ENCODE peak calls at places on chromosomes 16 and 17, in eight cellular contexts. One of them, this sample, is unnamed.
A peak's percentile ranks its signal among the peaks of the same experiment; 100 is the strongest.

GRCh38 chr17:47973541-47973940 is 2.6 kb downstream of the CDK5RAP3 start:
- DNase-seq in activated T-helper 1 cell treated with anti-CD3 and anti-CD28 coated beads, Interleukin-2, amount 50 U/mL, for 16 hours: no peak
- DNase-seq in stimulated activated CD8-positive, alpha-beta memory T cell treated with anti-CD3 and anti-CD28 coated beads, Interleukin-4, amount 100 ng/mL, for 1 hour: no peak
- DNase-seq in HEK293T: no peak
- DNase-seq in Calu3: no peak
- DNase-seq in tibial nerve: no peak
- DNase-seq in epithelial cell of proximal tubule: no peak
- DNase-seq in amniotic epithelial cell: no peak
- DNase-seq in this sample: no peak

GRCh38 chr17:16037636-16038035 is 38.0 kb downstream of the TTC19 start:
- DNase-seq in activated T-helper 1 cell treated with anti-CD3 and anti-CD28 coated beads, Interleukin-2, amount 50 U/mL, for 16 hours: no peak
- DNase-seq in stimulated activated CD8-positive, alpha-beta memory T cell treated with anti-CD3 and anti-CD28 coated beads, Interleukin-4, amount 100 ng/mL, for 1 hour: no peak
- DNase-seq in HEK293T: no peak
- DNase-seq in Calu3: no peak
- DNase-seq in tibial nerve: no peak
- DNase-seq in epithelial cell of proximal tubule: no peak
- DNase-seq in amniotic epithelial cell: no peak
- DNase-seq in this sample: no peak

GRCh38 chr17:82257473-82257872 is 16.0 kb downstream of the CSNK1D start:
- DNase-seq in activated T-helper 1 cell treated with anti-CD3 and anti-CD28 coated beads, Interleukin-2, amount 50 U/mL, for 16 hours: no peak
- DNase-seq in stimulated activated CD8-positive, alpha-beta memory T cell treated with anti-CD3 and anti-CD28 coated beads, Interleukin-4, amount 100 ng/mL, for 1 hour: no peak
- DNase-seq in HEK293T: peak; percentile 49
- DNase-seq in Calu3: no peak
- DNase-seq in tibial nerve: no peak
- DNase-seq in epithelial cell of proximal tubule: no peak
- DNase-seq in amniotic epithelial cell: peak; percentile 73
- DNase-seq in this sample: no peak

GRCh38 chr16:48628359-48628985 is 18.5 kb upstream of the N4BP1 start:
- DNase-seq in activated T-helper 1 cell treated with anti-CD3 and anti-CD28 coated beads, Interleukin-2, amount 50 U/mL, for 16 hours: no peak
- DNase-seq in stimulated activated CD8-positive, alpha-beta memory T cell treated with anti-CD3 and anti-CD28 coated beads, Interleukin-4, amount 100 ng/mL, for 1 hour: no peak
- DNase-seq in HEK293T: no peak
- DNase-seq in Calu3: no peak
- DNase-seq in tibial nerve: no peak
- DNase-seq in epithelial cell of proximal tubule: no peak
- DNase-seq in amniotic epithelial cell: no peak
- DNase-seq in this sample: no peak

GRCh38 chr17:80847506-80848230 is 144.0 kb upstream of the CHMP6 start:
- DNase-seq in activated T-helper 1 cell treated with anti-CD3 and anti-CD28 coated beads, Interleukin-2, amount 50 U/mL, for 16 hours: no peak
- DNase-seq in stimulated activated CD8-positive, alpha-beta memory T cell treated with anti-CD3 and anti-CD28 coated beads, Interleukin-4, amount 100 ng/mL, for 1 hour: no peak
- DNase-seq in HEK293T: no peak
- DNase-seq in Calu3: no peak
- DNase-seq in tibial nerve: no peak
- DNase-seq in epithelial cell of proximal tubule: no peak
- DNase-seq in amniotic epithelial cell: no peak
- DNase-seq in this sample: no peak

GRCh38 chr17:66964930-66965800 is 658 bp downstream of the CACNG4 start:
- DNase-seq in activated T-helper 1 cell treated with anti-CD3 and anti-CD28 coated beads, Interleukin-2, amount 50 U/mL, for 16 hours: no peak
- DNase-seq in stimulated activated CD8-positive, alpha-beta memory T cell treated with anti-CD3 and anti-CD28 coated beads, Interleukin-4, amount 100 ng/mL, for 1 hour: no peak
- DNase-seq in HEK293T: peak; percentile 70
- DNase-seq in Calu3: peak; percentile 65
- DNase-seq in tibial nerve: no peak
- DNase-seq in epithelial cell of proximal tubule: no peak
- DNase-seq in amniotic epithelial cell: no peak
- DNase-seq in this sample: no peak

GRCh38 chr17:76174072-76174471 is 33.0 kb upstream of the FOXJ1 start:
- DNase-seq in activated T-helper 1 cell treated with anti-CD3 and anti-CD28 coated beads, Interleukin-2, amount 50 U/mL, for 16 hours: no peak
- DNase-seq in stimulated activated CD8-positive, alpha-beta memory T cell treated with anti-CD3 and anti-CD28 coated beads, Interleukin-4, amount 100 ng/mL, for 1 hour: no peak
- DNase-seq in HEK293T: no peak
- DNase-seq in Calu3: no peak
- DNase-seq in tibial nerve: no peak
- DNase-seq in epithelial cell of proximal tubule: no peak
- DNase-seq in amniotic epithelial cell: no peak
- DNase-seq in this sample: no peak

GRCh38 chr17:36850794-36851193 is 86.5 kb upstream of the LHX1 start:
- DNase-seq in activated T-helper 1 cell treated with anti-CD3 and anti-CD28 coated beads, Interleukin-2, amount 50 U/mL, for 16 hours: no peak
- DNase-seq in stimulated activated CD8-positive, alpha-beta memory T cell treated with anti-CD3 and anti-CD28 coated beads, Interleukin-4, amount 100 ng/mL, for 1 hour: no peak
- DNase-seq in HEK293T: no peak
- DNase-seq in Calu3: no peak
- DNase-seq in tibial nerve: no peak
- DNase-seq in epithelial cell of proximal tubule: no peak
- DNase-seq in amniotic epithelial cell: peak; percentile 52
- DNase-seq in this sample: no peak

GRCh38 chr17:40095356-40095943 is 4.9 kb downstream of the NR1D1 start:
- DNase-seq in activated T-helper 1 cell treated with anti-CD3 and anti-CD28 coated beads, Interleukin-2, amount 50 U/mL, for 16 hours: no peak
- DNase-seq in stimulated activated CD8-positive, alpha-beta memory T cell treated with anti-CD3 and anti-CD28 coated beads, Interleukin-4, amount 100 ng/mL, for 1 hour: no peak
- DNase-seq in HEK293T: no peak
- DNase-seq in Calu3: no peak
- DNase-seq in tibial nerve: no peak
- DNase-seq in epithelial cell of proximal tubule: no peak
- DNase-seq in amniotic epithelial cell: no peak
- DNase-seq in this sample: no peak

GRCh38 chr17:5557485-5557884 is 26.8 kb downstream of the NLRP1 start:
- DNase-seq in activated T-helper 1 cell treated with anti-CD3 and anti-CD28 coated beads, Interleukin-2, amount 50 U/mL, for 16 hours: no peak
- DNase-seq in stimulated activated CD8-positive, alpha-beta memory T cell treated with anti-CD3 and anti-CD28 coated beads, Interleukin-4, amount 100 ng/mL, for 1 hour: no peak
- DNase-seq in HEK293T: peak; percentile 2
- DNase-seq in Calu3: no peak
- DNase-seq in tibial nerve: no peak
- DNase-seq in epithelial cell of proximal tubule: no peak
- DNase-seq in amniotic epithelial cell: peak; percentile 9
- DNase-seq in this sample: no peak

GRCh38 chr16:5735444-5735843 is 637.8 kb upstream of the EEF2KMT start:
- DNase-seq in activated T-helper 1 cell treated with anti-CD3 and anti-CD28 coated beads, Interleukin-2, amount 50 U/mL, for 16 hours: no peak
- DNase-seq in stimulated activated CD8-positive, alpha-beta memory T cell treated with anti-CD3 and anti-CD28 coated beads, Interleukin-4, amount 100 ng/mL, for 1 hour: no peak
- DNase-seq in HEK293T: no peak
- DNase-seq in Calu3: no peak
- DNase-seq in tibial nerve: no peak
- DNase-seq in epithelial cell of proximal tubule: no peak
- DNase-seq in amniotic epithelial cell: no peak
- DNase-seq in this sample: no peak

GRCh38 chr16:70780546-70780945 is 20.4 kb downstream of the VAC14 start:
- DNase-seq in activated T-helper 1 cell treated with anti-CD3 and anti-CD28 coated beads, Interleukin-2, amount 50 U/mL, for 16 hours: no peak
- DNase-seq in stimulated activated CD8-positive, alpha-beta memory T cell treated with anti-CD3 and anti-CD28 coated beads, Interleukin-4, amount 100 ng/mL, for 1 hour: no peak
- DNase-seq in HEK293T: no peak
- DNase-seq in Calu3: no peak
- DNase-seq in tibial nerve: no peak
- DNase-seq in epithelial cell of proximal tubule: no peak
- DNase-seq in amniotic epithelial cell: no peak
- DNase-seq in this sample: no peak

GRCh38 chr16:65876200-65876498 is 490.3 kb upstream of the CDH5 start:
- DNase-seq in activated T-helper 1 cell treated with anti-CD3 and anti-CD28 coated beads, Interleukin-2, amount 50 U/mL, for 16 hours: no peak
- DNase-seq in stimulated activated CD8-positive, alpha-beta memory T cell treated with anti-CD3 and anti-CD28 coated beads, Interleukin-4, amount 100 ng/mL, for 1 hour: no peak
- DNase-seq in HEK293T: no peak
- DNase-seq in Calu3: no peak
- DNase-seq in tibial nerve: no peak
- DNase-seq in epithelial cell of proximal tubule: no peak
- DNase-seq in amniotic epithelial cell: peak; percentile 5
- DNase-seq in this sample: no peak

GRCh38 chr16:29745853-29746345 is at the start of gene C16orf54:
- DNase-seq in activated T-helper 1 cell treated with anti-CD3 and anti-CD28 coated beads, Interleukin-2, amount 50 U/mL, for 16 hours: peak; percentile 87
- DNase-seq in stimulated activated CD8-positive, alpha-beta memory T cell treated with anti-CD3 and anti-CD28 coated beads, Interleukin-4, amount 100 ng/mL, for 1 hour: peak; percentile 89
- DNase-seq in HEK293T: no peak
- DNase-seq in Calu3: no peak
- DNase-seq in tibial nerve: no peak
- DNase-seq in epithelial cell of proximal tubule: no peak
- DNase-seq in amniotic epithelial cell: no peak
- DNase-seq in this sample: peak; percentile 67

GRCh38 chr17:45111838-45112237 is 20.5 kb downstream of the PLCD3 start:
- DNase-seq in activated T-helper 1 cell treated with anti-CD3 and anti-CD28 coated beads, Interleukin-2, amount 50 U/mL, for 16 hours: no peak
- DNase-seq in stimulated activated CD8-positive, alpha-beta memory T cell treated with anti-CD3 and anti-CD28 coated beads, Interleukin-4, amount 100 ng/mL, for 1 hour: no peak
- DNase-seq in HEK293T: no peak
- DNase-seq in Calu3: no peak
- DNase-seq in tibial nerve: no peak
- DNase-seq in epithelial cell of proximal tubule: no peak
- DNase-seq in amniotic epithelial cell: no peak
- DNase-seq in this sample: no peak

GRCh38 chr16:85149776-85150175 is 37.5 kb upstream of the CIBAR2 start:
- DNase-seq in activated T-helper 1 cell treated with anti-CD3 and anti-CD28 coated beads, Interleukin-2, amount 50 U/mL, for 16 hours: no peak
- DNase-seq in stimulated activated CD8-positive, alpha-beta memory T cell treated with anti-CD3 and anti-CD28 coated beads, Interleukin-4, amount 100 ng/mL, for 1 hour: no peak
- DNase-seq in HEK293T: no peak
- DNase-seq in Calu3: no peak
- DNase-seq in tibial nerve: no peak
- DNase-seq in epithelial cell of proximal tubule: no peak
- DNase-seq in amniotic epithelial cell: no peak
- DNase-seq in this sample: no peak

This sample was measured in GM18507.